ENCODE peak calls at places on chromosomes 1 and 21, in seven cellular contexts. L is psoas muscle, S is A549, C is astrocyte of the spinal cord, I is esophagus squamous epithelium, F is choroid plexus epithelial cell, P is AG04449. W is an unnamed sample.

GRCh38 chr1:85178396-85178795 is 22.4 kb downstream of the SYDE2 start:
- DNase-seq in L (no peak), S (no peak), C (no peak), I (no peak), F (no peak), P (no peak), W (no peak)

GRCh38 chr1:162538815-162539431 is 22.6 kb upstream of the UAP1 start:
- DNase-seq in L (no peak), S (no peak), C (peak; percentile 93), I (no peak), F (peak; percentile 92), P (peak; percentile 87), W (peak; percentile 21)

GRCh38 chr1:151994956-151995355 is 1.3 kb upstream of the S100A10 start:
- DNase-seq in L (no peak), S (peak; percentile 72), C (peak; percentile 95), I (no peak), F (peak; percentile 48), P (peak; percentile 83), W (no peak)

GRCh38 chr1:228021526-228022030 is 14.8 kb downstream of the WNT3A start:
- DNase-seq in L (peak; percentile 36), S (no peak), C (no peak), I (no peak), F (no peak), P (no peak), W (no peak)

GRCh38 chr21:42059721-42060120 is 11.4 kb upstream of the UMODL1 start:
- DNase-seq in L (no peak), S (no peak), C (no peak), I (no peak), F (no peak), P (no peak), W (no peak)

GRCh38 chr1:98651116-98651625 is 10.3 kb upstream of the SNX7 start:
- DNase-seq in L (no peak), S (no peak), C (no peak), I (no peak), F (no peak), P (no peak), W (no peak)

GRCh38 chr1:10906866-10907519 is 105.5 kb upstream of the TARDBP start:
- DNase-seq in L (no peak), S (no peak), C (no peak), I (no peak), F (no peak), P (no peak), W (no peak)

GRCh38 chr1:205013683-205014367 is 29.2 kb upstream of the CNTN2 start:
- DNase-seq in L (no peak), S (no peak), C (no peak), I (no peak), F (peak; percentile 29), P (no peak), W (no peak)

GRCh38 chr1:159986093-159986492 is 32.1 kb upstream of the SLAMF9 start:
- DNase-seq in L (no peak), S (no peak), C (no peak), I (no peak), F (no peak), P (no peak), W (no peak)

GRCh38 chr1:232034547-232034946 is 408.0 kb downstream of the DISC1 start:
- DNase-seq in L (no peak), S (no peak), C (no peak), I (no peak), F (no peak), P (no peak), W (no peak)

GRCh38 chr21:45359451-45360217 is 45.3 kb upstream of the COL18A1 start:
- DNase-seq in L (peak; percentile 39), S (no peak), C (no peak), I (no peak), F (no peak), P (no peak), W (no peak)

GRCh38 chr21:45041351-45041805 is 33.0 kb upstream of the ADARB1 start:
- DNase-seq in L (peak; percentile 91), S (no peak), C (peak; percentile 71), I (no peak), F (peak; percentile 90), P (peak; percentile 54), W (no peak)

GRCh38 chr1:245771521-245772281 is 616.9 kb downstream of the KIF26B start:
- DNase-seq in L (no peak), S (no peak), C (peak; percentile 93), I (no peak), F (peak; percentile 97), P (peak; percentile 85), W (no peak)

GRCh38 chr1:153907134-153907533 is 15.6 kb downstream of the GATAD2B start:
- DNase-seq in L (no peak), S (no peak), C (no peak), I (no peak), F (no peak), P (no peak), W (no peak)

GRCh38 chr1:94061513-94062443 is 59.2 kb downstream of the ABCA4 start:
- DNase-seq in L (peak; percentile 73), S (peak; percentile 87), C (peak; percentile 83), I (no peak), F (peak; percentile 91), P (no peak), W (peak; percentile 67)

GRCh38 chr1:58903450-58904298 is 119.8 kb upstream of the JUN start:
- DNase-seq in L (peak; percentile 97), S (peak; percentile 56), C (peak; percentile 95), I (peak; percentile 39), F (peak; percentile 95), P (peak; percentile 61), W (peak; percentile 89)

GRCh38 chr1:58456470-58456869 is 90.1 kb downstream of the OMA1 start:
- DNase-seq in L (no peak), S (no peak), C (no peak), I (no peak), F (peak; percentile 14), P (peak; percentile 84), W (no peak)

GRCh38 chr1:113946112-113946511 is 17.0 kb downstream of the HIPK1 start:
- DNase-seq in L (no peak), S (no peak), C (no peak), I (no peak), F (no peak), P (no peak), W (no peak)

GRCh38 chr1:198918920-198919319 is 280.1 kb downstream of the PTPRC start:
- DNase-seq in L (no peak), S (no peak), C (no peak), I (no peak), F (peak; percentile 54), P (no peak), W (no peak)

GRCh38 chr1:168145184-168146159 is 8.7 kb upstream of the GPR161 start:
- DNase-seq in L (peak; percentile 90), S (peak; percentile 93), C (peak; percentile 89), I (no peak), F (peak; percentile 93), P (no peak), W (peak; percentile 91)

GRCh38 chr1:189819751-189820150 is 657.9 kb downstream of the BRINP3 start:
- DNase-seq in L (no peak), S (no peak), C (no peak), I (no peak), F (no peak), P (no peak), W (no peak)

GRCh38 chr21:38688068-38688467 is 117.7 kb upstream of the ETS2 start:
- DNase-seq in L (no peak), S (no peak), C (no peak), I (no peak), F (no peak), P (no peak), W (no peak)

GRCh38 chr1:215181518-215181917 is 99.0 kb downstream of the KCNK2 start:
- DNase-seq in L (no peak), S (no peak), C (no peak), I (no peak), F (peak; percentile 35), P (no peak), W (no peak)
- TF ChIP-seq CTCF in L (no peak), S (no peak), C (no peak), I (no peak), F (peak; percentile 27), P (no peak), W (no peak)

GRCh38 chr1:208254862-208255261 is 10.7 kb upstream of the PLXNA2 start:
- DNase-seq in L (no peak), S (no peak), C (peak; percentile 58), I (no peak), F (peak; percentile 80), P (peak; percentile 40), W (no peak)

GRCh38 chr1:208254376-208254775 is 10.2 kb upstream of the PLXNA2 start:
- DNase-seq in L (no peak), S (no peak), C (no peak), I (no peak), F (peak; percentile 25), P (no peak), W (no peak)

GRCh38 chr1:208253177-208253576 is 9.0 kb upstream of the PLXNA2 start:
- DNase-seq in L (no peak), S (no peak), C (no peak), I (no peak), F (peak; percentile 37), P (no peak), W (no peak)

GRCh38 chr1:208251015-208251414 is 6.8 kb upstream of the PLXNA2 start:
- DNase-seq in L (no peak), S (no peak), C (no peak), I (no peak), F (no peak), P (no peak), W (no peak)

GRCh38 chr1:208252126-208252853 is 8.1 kb upstream of the PLXNA2 start:
- DNase-seq in L (no peak), S (peak; percentile 85), C (no peak), I (no peak), F (no peak), P (no peak), W (no peak)
- TF ChIP-seq CTCF in L (peak; percentile 31), S (peak; percentile 62), C (peak; percentile 4), I (peak; percentile 40), F (peak; percentile 22), P (peak; percentile 35), W (no peak)

GRCh38 chr1:234611799-234612351 is 1.9 kb upstream of the IRF2BP2 start:
- DNase-seq in L (peak; percentile 72), S (no peak), C (no peak), I (no peak), F (no peak), P (no peak), W (peak; percentile 44)
- TF ChIP-seq CTCF in L (no peak), S (no peak), C (no peak), I (no peak), F (no peak), P (no peak), W (no peak)

DNA sequence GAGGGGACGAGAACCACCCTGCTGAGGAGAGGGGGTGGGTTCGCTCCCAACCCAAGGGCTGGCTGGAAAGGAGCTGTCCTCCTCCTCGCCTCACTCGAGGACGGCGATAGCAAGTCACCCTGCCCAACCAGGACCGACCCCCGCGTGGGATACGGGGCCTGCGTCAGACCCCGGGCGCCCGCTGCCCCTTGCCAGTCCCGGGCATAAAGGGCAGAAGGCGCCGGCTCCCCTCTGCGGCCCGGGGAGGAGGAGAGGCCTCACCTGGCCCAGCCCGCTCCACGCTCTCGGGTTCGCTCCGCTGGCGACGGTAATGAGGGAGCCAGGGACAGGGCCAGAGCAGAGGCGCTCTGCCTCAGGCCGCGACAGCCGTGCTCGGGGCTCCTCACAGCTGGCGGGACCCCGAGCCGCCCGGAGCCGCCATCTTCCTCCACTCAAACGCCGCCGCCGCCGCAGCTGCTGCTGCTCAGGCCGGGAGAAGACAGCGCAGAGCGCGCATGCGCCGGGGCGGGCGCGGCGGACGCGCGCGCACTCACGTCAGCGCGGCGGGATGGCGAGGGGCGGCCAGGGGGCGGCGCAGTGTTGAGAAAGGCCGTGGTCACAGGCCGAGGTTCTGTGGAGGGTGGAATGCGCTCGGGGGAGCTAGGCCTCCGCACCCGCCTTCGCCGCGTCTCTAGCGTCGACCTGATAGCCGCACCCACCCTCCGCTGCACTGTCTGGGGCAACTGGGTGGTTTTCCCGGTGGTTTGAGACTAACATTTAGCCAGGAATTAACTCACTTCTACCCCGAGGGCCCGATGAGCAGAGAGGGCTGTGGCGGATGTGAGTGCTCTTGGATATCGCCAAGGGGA is at the start of gene FBXO42:
- DNase-seq in L (peak; percentile 96), S (peak; percentile 68), C (peak; percentile 90), I (peak; percentile 62), F (peak; percentile 92), P (no peak), W (peak; percentile 92)
- TF ChIP-seq CTCF in L (peak; percentile 36), S (peak; percentile 28), C (peak; percentile 51), I (peak; percentile 51), F (peak; percentile 32), P (peak; percentile 74), W (peak; percentile 40)

W was measured in activated CD8-positive, alpha-beta T cell treated with anti-CD3 and anti-CD28 coated beads for 36 hours.